ENCODE peak calls at places on chromosomes 6 and 20, in eight cellular contexts. One of them, this sample, is unnamed.

GRCh38 chr6:35669441-35669776 is 19.3 kb downstream of the FKBP5 start:
- DNase-seq in iris pigment epithelial cell: peak; percentile 66
- DNase-seq in NCI-H446: no peak
- DNase-seq in tibial nerve: no peak
- DNase-seq in stimulated activated naive CD4-positive, alpha-beta T cell: no peak
- DNase-seq in stomach: no peak
- DNase-seq in AG04450: no peak
- DNase-seq in left ventricle myocardium inferior: no peak
- DNase-seq in this sample: no peak

GRCh38 chr6:43247115-43247999 is 4.1 kb downstream of the TTBK1 start:
- DNase-seq in iris pigment epithelial cell: peak; percentile 55
- DNase-seq in NCI-H446: peak; percentile 60
- DNase-seq in tibial nerve: peak; percentile 41
- DNase-seq in stimulated activated naive CD4-positive, alpha-beta T cell: peak; percentile 64
- DNase-seq in stomach: peak; percentile 82
- DNase-seq in AG04450: no peak
- DNase-seq in left ventricle myocardium inferior: peak; percentile 78
- DNase-seq in this sample: no peak

GRCh38 chr20:52779125-52779524 is 193.0 kb upstream of the TSHZ2 start:
- DNase-seq in iris pigment epithelial cell: no peak
- DNase-seq in NCI-H446: no peak
- DNase-seq in tibial nerve: no peak
- DNase-seq in stimulated activated naive CD4-positive, alpha-beta T cell: no peak
- DNase-seq in stomach: no peak
- DNase-seq in AG04450: no peak
- DNase-seq in left ventricle myocardium inferior: no peak
- DNase-seq in this sample: no peak

GRCh38 chr20:31562241-31562640 is 42.8 kb upstream of the ID1 start:
- DNase-seq in iris pigment epithelial cell: no peak
- DNase-seq in NCI-H446: no peak
- DNase-seq in tibial nerve: no peak
- DNase-seq in stimulated activated naive CD4-positive, alpha-beta T cell: no peak
- DNase-seq in stomach: no peak
- DNase-seq in AG04450: no peak
- DNase-seq in left ventricle myocardium inferior: no peak
- DNase-seq in this sample: no peak

GRCh38 chr6:75414445-75415021 is 79.1 kb downstream of the FILIP1 start:
- DNase-seq in iris pigment epithelial cell: no peak
- DNase-seq in NCI-H446: no peak
- DNase-seq in tibial nerve: no peak
- DNase-seq in stimulated activated naive CD4-positive, alpha-beta T cell: no peak
- DNase-seq in stomach: no peak
- DNase-seq in AG04450: no peak
- DNase-seq in left ventricle myocardium inferior: no peak
- DNase-seq in this sample: no peak

GRCh38 chr6:117496383-117496990 is 14.0 kb downstream of the DCBLD1 start:
- DNase-seq in iris pigment epithelial cell: peak; percentile 93
- DNase-seq in NCI-H446: no peak
- DNase-seq in tibial nerve: no peak
- DNase-seq in stimulated activated naive CD4-positive, alpha-beta T cell: no peak
- DNase-seq in stomach: no peak
- DNase-seq in AG04450: no peak
- DNase-seq in left ventricle myocardium inferior: no peak
- DNase-seq in this sample: peak; percentile 85

GRCh38 chr6:132247381-132248159 is 153.7 kb downstream of the MOXD1 start:
- DNase-seq in iris pigment epithelial cell: peak; percentile 55
- DNase-seq in NCI-H446: no peak
- DNase-seq in tibial nerve: no peak
- DNase-seq in stimulated activated naive CD4-positive, alpha-beta T cell: no peak
- DNase-seq in stomach: no peak
- DNase-seq in AG04450: no peak
- DNase-seq in left ventricle myocardium inferior: no peak
- DNase-seq in this sample: no peak

GRCh38 chr6:38170666-38171065 is 351.1 kb downstream of the ZFAND3 start:
- DNase-seq in iris pigment epithelial cell: no peak
- DNase-seq in NCI-H446: no peak
- DNase-seq in tibial nerve: no peak
- DNase-seq in stimulated activated naive CD4-positive, alpha-beta T cell: no peak
- DNase-seq in stomach: no peak
- DNase-seq in AG04450: no peak
- DNase-seq in left ventricle myocardium inferior: no peak
- DNase-seq in this sample: no peak

GRCh38 chr6:129631070-129631469 is 78.9 kb downstream of the ARHGAP18 start:
- DNase-seq in iris pigment epithelial cell: no peak
- DNase-seq in NCI-H446: no peak
- DNase-seq in tibial nerve: no peak
- DNase-seq in stimulated activated naive CD4-positive, alpha-beta T cell: no peak
- DNase-seq in stomach: no peak
- DNase-seq in AG04450: no peak
- DNase-seq in left ventricle myocardium inferior: no peak
- DNase-seq in this sample: no peak

GRCh38 chr6:48061630-48062029 is 49.4 kb downstream of the PTCHD4 start:
- DNase-seq in iris pigment epithelial cell: no peak
- DNase-seq in NCI-H446: no peak
- DNase-seq in tibial nerve: no peak
- DNase-seq in stimulated activated naive CD4-positive, alpha-beta T cell: no peak
- DNase-seq in stomach: no peak
- DNase-seq in AG04450: no peak
- DNase-seq in left ventricle myocardium inferior: no peak
- DNase-seq in this sample: no peak

GRCh38 chr20:59939879-59940128 is 301 bp downstream of the PPP1R3D start:
- DNase-seq in iris pigment epithelial cell: no peak
- DNase-seq in NCI-H446: no peak
- DNase-seq in tibial nerve: no peak
- DNase-seq in stimulated activated naive CD4-positive, alpha-beta T cell: no peak
- DNase-seq in stomach: peak; percentile 48
- DNase-seq in AG04450: no peak
- DNase-seq in left ventricle myocardium inferior: peak; percentile 52
- DNase-seq in this sample: no peak

GRCh38 chr6:48743738-48744137 is 632.7 kb upstream of the PTCHD4 start:
- DNase-seq in iris pigment epithelial cell: peak; percentile 14
- DNase-seq in NCI-H446: no peak
- DNase-seq in tibial nerve: no peak
- DNase-seq in stimulated activated naive CD4-positive, alpha-beta T cell: no peak
- DNase-seq in stomach: no peak
- DNase-seq in AG04450: no peak
- DNase-seq in left ventricle myocardium inferior: no peak
- DNase-seq in this sample: no peak

GRCh38 chr20:3613821-3614440 is 49.3 kb downstream of the GFRA4 start:
- DNase-seq in iris pigment epithelial cell: peak; percentile 31
- DNase-seq in NCI-H446: no peak
- DNase-seq in tibial nerve: no peak
- DNase-seq in stimulated activated naive CD4-positive, alpha-beta T cell: no peak
- DNase-seq in stomach: no peak
- DNase-seq in AG04450: no peak
- DNase-seq in left ventricle myocardium inferior: no peak
- DNase-seq in this sample: no peak

GRCh38 chr6:116764961-116765841 is at the start of gene FAM162B:
- DNase-seq in iris pigment epithelial cell: peak; percentile 18
- DNase-seq in NCI-H446: no peak
- DNase-seq in tibial nerve: peak; percentile 42
- DNase-seq in stimulated activated naive CD4-positive, alpha-beta T cell: no peak
- DNase-seq in stomach: no peak
- DNase-seq in AG04450: no peak
- DNase-seq in left ventricle myocardium inferior: peak; percentile 81
- DNase-seq in this sample: no peak

GRCh38 chr6:72650081-72650745 is 28.3 kb downstream of the KCNQ5 start:
- DNase-seq in iris pigment epithelial cell: peak; percentile 15
- DNase-seq in NCI-H446: no peak
- DNase-seq in tibial nerve: no peak
- DNase-seq in stimulated activated naive CD4-positive, alpha-beta T cell: no peak
- DNase-seq in stomach: no peak
- DNase-seq in AG04450: no peak
- DNase-seq in left ventricle myocardium inferior: no peak
- DNase-seq in this sample: no peak

GRCh38 chr6:43355862-43356590 is 13.4 kb downstream of the ZNF318 start:
- DNase-seq in iris pigment epithelial cell: peak; percentile 17
- DNase-seq in NCI-H446: no peak
- DNase-seq in tibial nerve: no peak
- DNase-seq in stimulated activated naive CD4-positive, alpha-beta T cell: no peak
- DNase-seq in stomach: no peak
- DNase-seq in AG04450: no peak
- DNase-seq in left ventricle myocardium inferior: no peak
- DNase-seq in this sample: no peak

GRCh38 chr20:17827759-17828559 is 128.2 kb downstream of the BANF2 start:
- DNase-seq in iris pigment epithelial cell: no peak
- DNase-seq in NCI-H446: no peak
- DNase-seq in tibial nerve: no peak
- DNase-seq in stimulated activated naive CD4-positive, alpha-beta T cell: no peak
- DNase-seq in stomach: no peak
- DNase-seq in AG04450: no peak
- DNase-seq in left ventricle myocardium inferior: no peak
- DNase-seq in this sample: no peak

GRCh38 chr20:34943808-34944568 is 11.6 kb downstream of the GSS start:
- DNase-seq in iris pigment epithelial cell: peak; percentile 39
- DNase-seq in NCI-H446: no peak
- DNase-seq in tibial nerve: no peak
- DNase-seq in stimulated activated naive CD4-positive, alpha-beta T cell: no peak
- DNase-seq in stomach: no peak
- DNase-seq in AG04450: no peak
- DNase-seq in left ventricle myocardium inferior: no peak
- DNase-seq in this sample: no peak

GRCh38 chr6:80769101-80769500 is 662.6 kb downstream of the BCKDHB start:
- DNase-seq in iris pigment epithelial cell: peak; percentile 62
- DNase-seq in NCI-H446: no peak
- DNase-seq in tibial nerve: no peak
- DNase-seq in stimulated activated naive CD4-positive, alpha-beta T cell: no peak
- DNase-seq in stomach: no peak
- DNase-seq in AG04450: peak; percentile 58
- DNase-seq in left ventricle myocardium inferior: no peak
- DNase-seq in this sample: peak; percentile 27

GRCh38 chr20:58753929-58754551 is 61.4 kb downstream of the NPEPL1 start:
- DNase-seq in iris pigment epithelial cell: no peak
- DNase-seq in NCI-H446: no peak
- DNase-seq in tibial nerve: no peak
- DNase-seq in stimulated activated naive CD4-positive, alpha-beta T cell: no peak
- DNase-seq in stomach: peak; percentile 20
- DNase-seq in AG04450: no peak
- DNase-seq in left ventricle myocardium inferior: no peak
- DNase-seq in this sample: no peak

GRCh38 chr20:12984069-12984765 is 24.6 kb upstream of the SPTLC3 start:
- DNase-seq in iris pigment epithelial cell: no peak
- DNase-seq in NCI-H446: no peak
- DNase-seq in tibial nerve: no peak
- DNase-seq in stimulated activated naive CD4-positive, alpha-beta T cell: no peak
- DNase-seq in stomach: no peak
- DNase-seq in AG04450: no peak
- DNase-seq in left ventricle myocardium inferior: no peak
- DNase-seq in this sample: no peak

GRCh38 chr20:33211817-33212424 is 5.2 kb upstream of the BPIFA3 start:
- DNase-seq in iris pigment epithelial cell: peak; percentile 63
- DNase-seq in NCI-H446: no peak
- DNase-seq in tibial nerve: no peak
- DNase-seq in stimulated activated naive CD4-positive, alpha-beta T cell: no peak
- DNase-seq in stomach: peak; percentile 82
- DNase-seq in AG04450: no peak
- DNase-seq in left ventricle myocardium inferior: no peak
- DNase-seq in this sample: no peak

GRCh38 chr20:45997187-45997586 is 11.5 kb upstream of the MMP9 start:
- DNase-seq in iris pigment epithelial cell: no peak
- DNase-seq in NCI-H446: no peak
- DNase-seq in tibial nerve: no peak
- DNase-seq in stimulated activated naive CD4-positive, alpha-beta T cell: no peak
- DNase-seq in stomach: no peak
- DNase-seq in AG04450: no peak
- DNase-seq in left ventricle myocardium inferior: no peak
- DNase-seq in this sample: no peak